ENCODE peak calls at places on chromosomes 4 and X, in ten cellular contexts. X, V, I, U, H, F, P, A, R and O are unnamed samples.

GRCh38 chr4:139568206-139568969 is 12.4 kb upstream of the SETD7 start:
- DNase-seq in X (no peak), V (no peak), I (peak), U (no peak), H (no peak), F (no peak), P (no peak), A (no peak), R (no peak), O (peak)

GRCh38 chr4:104815593-104816156 is 321.0 kb upstream of the CXXC4 start:
- DNase-seq in X (no peak), V (no peak), I (no peak), U (no peak), H (no peak), F (peak), P (no peak), A (no peak), R (no peak), O (no peak)

GRCh38 chr4:3710451-3711182 is 55.6 kb upstream of the ADRA2C start:
- DNase-seq in X (peak), V (peak), I (peak), U (no peak), H (peak), F (no peak), P (no peak), A (peak), R (no peak), O (no peak)

GRCh38 chr4:62320612-62321011 is 1120.5 kb downstream of the ADGRL3 start:
- DNase-seq in X (no peak), V (no peak), I (no peak), U (no peak), H (no peak), F (no peak), P (no peak), A (no peak), R (no peak), O (no peak)

GRCh38 chr4:99394913-99395312 is 40.2 kb downstream of the ADH7 start:
- DNase-seq in X (no peak), V (no peak), I (no peak), U (no peak), H (no peak), F (no peak), P (no peak), A (no peak), R (no peak), O (no peak)

GRCh38 chr4:155271557-155271956 is 63.1 kb downstream of the NPY2R start:
- DNase-seq in X (no peak), V (no peak), I (no peak), U (no peak), H (peak), F (peak), P (peak), A (no peak), R (no peak), O (no peak)

GRCh38 chrX:56746996-56747395 is 18.0 kb downstream of the NBDY start:
- DNase-seq in X (no peak), V (no peak), I (no peak), U (no peak), H (no peak), F (no peak), P (no peak), A (no peak), R (no peak), O (no peak)

GRCh38 chr4:46937493-46937892 is 28.4 kb upstream of the COX7B2 start:
- DNase-seq in X (no peak), V (no peak), I (no peak), U (no peak), H (no peak), F (no peak), P (no peak), A (no peak), R (no peak), O (no peak)

GRCh38 chr4:184384056-184384809 is 90.1 kb downstream of the IRF2 start:
- DNase-seq in X (peak), V (no peak), I (peak), U (no peak), H (peak), F (peak), P (no peak), A (no peak), R (no peak), O (peak)

GRCh38 chr4:55008166-55009056 is 117.0 kb downstream of the KDR start:
- DNase-seq in X (no peak), V (peak), I (peak), U (no peak), H (peak), F (no peak), P (no peak), A (peak), R (no peak), O (no peak)

GRCh38 chrX:110145854-110146253 is 142.9 kb downstream of the TMEM164 start:
- DNase-seq in X (no peak), V (no peak), I (peak), U (no peak), H (peak), F (peak), P (no peak), A (no peak), R (no peak), O (peak)

GRCh38 chrX:118508221-118508620 is 12.6 kb downstream of the DOCK11 start:
- DNase-seq in X (no peak), V (no peak), I (no peak), U (no peak), H (no peak), F (no peak), P (no peak), A (no peak), R (no peak), O (no peak)

GRCh38 chr4:77538574-77539157 is 67.0 kb upstream of the CXCL13 start:
- DNase-seq in X (no peak), V (no peak), I (no peak), U (no peak), H (no peak), F (peak), P (peak), A (no peak), R (no peak), O (peak)

GRCh38 chr4:884259-884658 is 47.9 kb downstream of the GAK start:
- DNase-seq in X (no peak), V (no peak), I (no peak), U (no peak), H (no peak), F (no peak), P (no peak), A (no peak), R (no peak), O (no peak)

GRCh38 chr4:152363904-152364303 is 172.0 kb downstream of the FBXW7 start:
- DNase-seq in X (no peak), V (no peak), I (no peak), U (no peak), H (no peak), F (no peak), P (no peak), A (no peak), R (no peak), O (no peak)

GRCh38 chr4:158018090-158018808 is 154.6 kb downstream of the GASK1B start:
- DNase-seq in X (no peak), V (no peak), I (no peak), U (no peak), H (no peak), F (no peak), P (no peak), A (no peak), R (no peak), O (no peak)

GRCh38 chr4:183469936-183470335 is 25.5 kb downstream of the CDKN2AIP start:
- DNase-seq in X (no peak), V (no peak), I (no peak), U (no peak), H (no peak), F (no peak), P (peak), A (no peak), R (no peak), O (no peak)

GRCh38 chr4:188423039-188423438 is 283.8 kb downstream of the TRIML1 start:
- DNase-seq in X (no peak), V (no peak), I (no peak), U (no peak), H (no peak), F (peak), P (no peak), A (no peak), R (no peak), O (no peak)

GRCh38 chr4:167234388-167234881 is at the start of gene SPOCK3:
- DNase-seq in X (peak), V (peak), I (peak), U (no peak), H (peak), F (peak), P (peak), A (peak), R (no peak), O (peak)

GRCh38 chr4:8242782-8243556 is 26.6 kb upstream of the HTRA3 start:
- DNase-seq in X (no peak), V (no peak), I (no peak), U (no peak), H (no peak), F (no peak), P (no peak), A (no peak), R (no peak), O (no peak)

GRCh38 chr4:8241211-8241779 is 28.3 kb upstream of the HTRA3 start:
- DNase-seq in X (no peak), V (no peak), I (no peak), U (no peak), H (no peak), F (no peak), P (no peak), A (peak), R (no peak), O (no peak)

GRCh38 chr4:8240211-8241041 is 29.1 kb upstream of the HTRA3 start:
- DNase-seq in X (no peak), V (no peak), I (no peak), U (no peak), H (no peak), F (no peak), P (no peak), A (peak), R (no peak), O (no peak)

GRCh38 chr4:8244001-8244757 is 25.4 kb upstream of the HTRA3 start:
- DNase-seq in X (no peak), V (no peak), I (no peak), U (no peak), H (no peak), F (no peak), P (no peak), A (peak), R (no peak), O (no peak)

DNA sequence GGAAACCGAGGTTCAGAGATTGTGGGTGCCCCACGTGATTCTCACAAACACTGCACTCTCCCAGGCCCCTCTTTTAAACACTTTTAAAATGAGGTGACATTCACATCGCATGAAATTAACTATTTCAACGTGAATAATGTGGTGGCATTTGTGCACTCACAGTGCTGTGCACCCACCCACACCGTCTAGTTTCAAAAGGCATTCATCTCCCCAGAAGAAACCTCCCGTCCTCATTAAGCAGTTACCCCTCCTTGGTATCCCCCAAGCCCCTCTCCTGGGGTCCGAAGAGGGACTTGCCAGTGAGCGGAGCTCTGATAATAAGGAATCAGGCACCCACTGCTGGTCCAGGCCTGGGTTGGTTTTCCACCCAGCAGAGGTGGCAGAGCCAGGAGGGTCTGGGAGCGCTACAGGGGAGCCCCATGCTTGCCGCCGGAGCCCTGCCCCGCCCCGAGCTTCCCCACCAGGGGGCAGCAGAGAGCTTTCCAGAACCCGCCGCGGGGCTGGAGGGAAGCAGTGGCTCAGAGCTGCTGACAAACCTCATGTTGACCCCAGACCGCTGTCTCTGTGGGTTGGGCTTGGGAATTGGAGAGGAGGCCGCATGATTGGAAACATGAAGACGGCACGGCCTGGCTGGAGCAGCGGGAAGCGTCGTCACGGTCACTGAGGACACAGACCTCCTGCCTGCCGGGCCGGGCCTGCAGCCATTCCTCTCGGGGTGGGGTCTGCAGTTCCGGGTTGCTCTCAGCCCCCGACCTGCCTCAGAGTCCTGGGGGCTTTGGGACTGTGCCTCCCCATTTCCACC is 27.5 kb upstream of the HTRA3 start:
- DNase-seq in X (peak), V (peak), I (peak), U (peak), H (peak), F (peak), P (peak), A (peak), R (peak), O (peak)
- H3K27ac ChIP-seq in X (no peak), V (peak), I (no peak), U (no peak), H (peak), F (peak), P (no peak), A (no peak), R (no peak), O (peak)

GRCh38 chrX:102745513-102746133 is 25.1 kb downstream of the GPRASP3 start:
- DNase-seq in X (peak), V (no peak), I (peak), U (no peak), H (peak), F (no peak), P (no peak), A (peak), R (no peak), O (no peak)
- H3K4me3 ChIP-seq in X (peak), V (peak), I (peak), U (peak), H (peak), F (peak), P (no peak), A (peak), R (peak), O (peak)

GRCh38 chrX:9606971-9607370 is 142.1 kb downstream of the TBL1X start:
- DNase-seq in X (no peak), V (no peak), I (no peak), U (no peak), H (no peak), F (no peak), P (no peak), A (no peak), R (no peak), O (no peak)
- H3K27ac ChIP-seq in X (no peak), V (no peak), I (no peak), U (no peak), H (no peak), F (no peak), P (no peak), A (no peak), R (no peak), O (no peak)

GRCh38 chrX:46318551-46318950 is 226.7 kb downstream of the ZNF674 start:
- DNase-seq in X (no peak), V (no peak), I (no peak), U (no peak), H (no peak), F (no peak), P (no peak), A (no peak), R (no peak), O (no peak)

GRCh38 chrX:46324166-46324565 is 221.1 kb downstream of the ZNF674 start:
- DNase-seq in X (no peak), V (no peak), I (no peak), U (no peak), H (no peak), F (no peak), P (no peak), A (no peak), R (no peak), O (no peak)

GRCh38 chrX:46325312-46325877 is 219.8 kb downstream of the ZNF674 start:
- DNase-seq in X (no peak), V (no peak), I (peak), U (no peak), H (peak), F (peak), P (peak), A (no peak), R (peak), O (peak)

GRCh38 chrX:46317158-46317557 is 228.1 kb downstream of the ZNF674 start:
- DNase-seq in X (no peak), V (no peak), I (no peak), U (no peak), H (no peak), F (peak), P (peak), A (no peak), R (no peak), O (no peak)

DNA sequence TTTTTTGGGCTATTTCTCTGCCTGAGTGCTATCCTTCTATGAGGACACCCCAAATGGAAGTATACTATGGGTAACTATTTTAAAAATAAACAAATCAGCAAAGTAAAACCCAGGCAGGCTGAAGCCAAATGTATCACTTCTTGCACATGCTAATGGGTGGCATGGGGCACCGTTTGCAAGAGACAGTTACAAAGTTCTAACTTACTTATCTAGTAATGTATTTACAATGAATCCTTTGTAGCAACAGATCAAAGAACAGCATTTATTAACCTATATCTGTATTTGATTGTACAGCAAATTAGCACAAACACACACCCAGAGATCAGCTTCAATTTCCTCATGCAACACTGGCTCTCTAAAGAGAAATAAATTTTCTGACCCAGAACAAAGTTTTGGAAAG is 225.5 kb downstream of the ZNF674 start:
- DNase-seq in X (no peak), V (no peak), I (no peak), U (no peak), H (no peak), F (no peak), P (no peak), A (no peak), R (no peak), O (no peak)
- H3K4me3 ChIP-seq in X (no peak), V (no peak), I (no peak), U (no peak), H (no peak), F (no peak), P (no peak), A (no peak), R (no peak), O (no peak)

GRCh38 chr4:15427715-15428114 is at the start of gene C1QTNF7:
- DNase-seq in X (no peak), V (no peak), I (no peak), U (no peak), H (no peak), F (no peak), P (no peak), A (no peak), R (no peak), O (no peak)
- H3K27ac ChIP-seq in X (no peak), V (peak), I (no peak), U (no peak), H (no peak), F (no peak), P (no peak), A (peak), R (no peak), O (no peak)

DNA sequence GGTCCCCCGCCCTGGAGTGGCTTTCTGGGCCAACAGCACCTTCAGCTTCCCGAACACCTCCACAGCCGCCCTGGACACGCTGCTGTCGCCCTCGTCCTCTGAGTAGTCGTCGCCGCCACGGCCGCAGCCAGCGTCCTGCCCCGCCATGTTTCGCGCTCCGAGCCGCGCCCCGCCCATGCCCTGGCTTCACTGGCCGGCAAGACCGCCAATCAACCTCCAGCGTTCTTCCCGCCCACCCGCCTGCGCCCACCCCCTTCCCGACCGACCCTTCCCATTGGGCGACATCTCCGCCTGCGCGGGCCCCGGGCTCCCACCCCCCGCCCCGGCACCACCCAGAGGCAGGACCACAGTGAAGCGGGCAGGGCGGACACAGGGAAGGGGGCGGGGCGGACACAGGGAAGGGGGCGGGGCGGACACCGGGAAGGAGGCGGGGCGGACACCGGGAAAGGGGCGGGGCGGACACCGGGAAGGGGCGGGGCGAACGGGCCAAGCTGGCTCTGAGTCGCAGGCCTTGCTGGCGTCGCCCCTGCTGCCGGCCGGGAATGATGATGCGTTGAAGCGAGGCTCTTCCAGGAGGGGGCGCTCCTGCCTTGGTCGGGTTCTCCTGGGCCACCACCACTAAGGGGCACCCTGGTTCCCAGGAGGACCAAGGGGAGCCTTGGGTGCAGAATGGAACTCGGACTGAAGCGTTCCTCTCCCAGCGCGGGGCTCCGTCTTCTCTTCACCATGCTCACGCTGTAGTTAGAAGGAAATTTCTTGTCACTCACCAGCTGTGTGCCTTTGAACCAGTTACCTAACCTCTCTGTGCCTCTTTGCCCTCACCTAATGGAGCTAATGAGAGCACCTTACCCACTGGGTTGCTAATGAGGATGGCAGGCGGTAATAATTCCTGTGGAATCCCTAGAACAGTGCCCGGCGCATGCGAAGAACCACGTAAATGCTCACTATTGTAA is at the start of gene HAUS7:
- DNase-seq in X (peak), V (peak), I (peak), U (peak), H (peak), F (peak), P (peak), A (peak), R (peak), O (peak)
- H3K4me3 ChIP-seq in X (peak), V (peak), I (peak), U (peak), H (peak), F (peak), P (peak), A (peak), R (peak), O (peak)

GRCh38 chrX:44071847-44072545 is 98.8 kb upstream of the NDP start:
- DNase-seq in X (no peak), V (no peak), I (no peak), U (no peak), H (no peak), F (peak), P (peak), A (no peak), R (no peak), O (peak)
- H3K27ac ChIP-seq in X (no peak), V (no peak), I (no peak), U (no peak), H (no peak), F (peak), P (no peak), A (no peak), R (no peak), O (no peak)

GRCh38 chrX:119694601-119695534 is 1.9 kb upstream of the SEPTIN6 start:
- DNase-seq in X (peak), V (no peak), I (peak), U (no peak), H (no peak), F (peak), P (no peak), A (no peak), R (no peak), O (no peak)
- H3K4me3 ChIP-seq in X (no peak), V (no peak), I (no peak), U (no peak), H (no peak), F (no peak), P (no peak), A (no peak), R (no peak), O (no peak)